ENCODE peak calls at places on chromosomes 3 and 15, in ten cellular contexts. Q, S, V, F, L, N, G, X, O and H are unnamed samples.

GRCh38 chr3:42271786-42272185 is 5.8 kb upstream of the CCK start:
- DNase-seq in L (no peak), O (no peak), V (no peak), S (no peak), N (no peak), Q (no peak), X (no peak), F (no peak), G (no peak), H (no peak)

GRCh38 chr3:40642812-40643211 is 118.1 kb downstream of the ZNF621 start:
- DNase-seq in Q (no peak), L (no peak), N (no peak), X (no peak), F (no peak), V (no peak), S (no peak), O (no peak), G (no peak), H (no peak)

GRCh38 chr15:101612676-101613075 is 39.5 kb downstream of the TM2D3 start:
- DNase-seq in V (no peak), O (no peak), L (no peak), Q (no peak), F (no peak), N (no peak), S (no peak), G (no peak), X (no peak), H (no peak)

GRCh38 chr3:39910828-39911464 is 101.5 kb downstream of the MYRIP start:
- DNase-seq in L (no peak), S (peak; percentile 67), V (peak; percentile 30), N (no peak), F (no peak), Q (peak; percentile 60), O (no peak), X (no peak), G (peak; percentile 86), H (no peak)

GRCh38 chr3:170137971-170138370 is 43.6 kb downstream of the PHC3 start:
- DNase-seq in Q (no peak), X (no peak), L (no peak), F (no peak), O (no peak), G (no peak), S (no peak), V (peak; percentile 28), N (no peak), H (no peak)

GRCh38 chr3:11206316-11206715 is 52.0 kb downstream of the HRH1 start:
- DNase-seq in O (no peak), X (no peak), N (no peak), Q (no peak), V (no peak), F (no peak), L (no peak), S (no peak), G (no peak), H (no peak)

GRCh38 chr15:33234019-33234418 is 39.5 kb upstream of the FMN1 start:
- DNase-seq in Q (peak; percentile 38), O (peak; percentile 51), V (peak; percentile 49), F (no peak), S (peak; percentile 67), N (no peak), L (no peak), X (peak; percentile 22), G (peak; percentile 15), H (no peak)

GRCh38 chr3:69081583-69082262 is 1.6 kb upstream of the UBA3 start:
- DNase-seq in X (peak; percentile 40), O (peak; percentile 21), F (no peak), G (no peak), N (no peak), S (peak; percentile 37), V (no peak), Q (peak; percentile 51), L (no peak), H (no peak)

GRCh38 chr15:68817304-68818087 is 3.2 kb downstream of the ANP32A start:
- DNase-seq in X (peak; percentile 78), O (peak; percentile 89), L (peak; percentile 75), V (peak; percentile 76), G (peak; percentile 37), Q (peak; percentile 45), N (peak; percentile 78), S (peak; percentile 65), F (peak; percentile 89), H (peak; percentile 75)

GRCh38 chr3:47315069-47315647 is 32.4 kb downstream of the KLHL18 start:
- DNase-seq in N (peak; percentile 12), F (peak; percentile 49), V (peak; percentile 54), S (no peak), G (no peak), Q (no peak), L (peak; percentile 54), X (peak; percentile 92), O (no peak), H (no peak)

GRCh38 chr15:99149366-99149765 is 44.5 kb downstream of the SYNM start:
- DNase-seq in L (no peak), F (no peak), Q (no peak), G (no peak), V (no peak), O (no peak), S (no peak), X (no peak), N (no peak), H (no peak)

GRCh38 chr3:52697622-52697946 is 8.0 kb downstream of the GLT8D1 start:
- DNase-seq in V (no peak), O (no peak), G (no peak), X (no peak), Q (no peak), F (no peak), S (no peak), L (no peak), N (no peak), H (no peak)

GRCh38 chr3:43432462-43432861 is 146.1 kb downstream of the SNRK start:
- DNase-seq in L (no peak), X (no peak), F (no peak), V (no peak), Q (no peak), S (no peak), N (no peak), O (no peak), G (no peak), H (no peak)

GRCh38 chr3:43434431-43434830 is 148.1 kb downstream of the SNRK start:
- DNase-seq in X (no peak), L (no peak), F (no peak), N (no peak), V (no peak), S (no peak), O (no peak), G (no peak), Q (no peak), H (no peak)

GRCh38 chr3:43436507-43437140 is 150.3 kb downstream of the SNRK start:
- DNase-seq in X (no peak), Q (no peak), G (no peak), F (no peak), N (no peak), S (no peak), V (no peak), L (no peak), O (no peak), H (no peak)

DNA sequence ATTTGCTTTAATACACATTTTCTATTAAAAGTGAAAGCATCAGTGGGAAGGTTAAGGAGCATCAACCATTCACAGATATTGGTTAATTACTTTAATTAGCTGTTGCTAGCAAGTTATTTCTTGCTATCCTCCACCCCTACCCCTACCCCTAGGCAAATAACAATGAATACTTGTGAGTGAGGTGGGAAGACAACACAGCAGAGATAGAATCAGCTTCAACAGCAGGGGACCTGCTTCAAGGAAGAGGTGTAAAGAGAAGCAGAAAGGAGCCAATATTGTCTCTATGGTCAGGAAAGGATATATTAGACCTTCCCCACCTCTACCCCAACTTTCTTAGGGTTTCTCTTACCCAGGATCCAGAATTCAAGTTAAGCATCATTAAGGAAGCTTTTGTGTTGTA is 149.4 kb downstream of the SNRK start:
- DNase-seq in S (no peak), N (no peak), F (no peak), G (no peak), V (no peak), Q (no peak), X (no peak), L (no peak), O (no peak), H (no peak)
- H3K27ac ChIP-seq in S (no peak overlapping the region), N (no peak overlapping the region), F (no peak overlapping the region), G (no peak overlapping the region), V (no peak overlapping the region), Q (no peak overlapping the region), X (no peak overlapping the region), L (no peak overlapping the region), O (no peak overlapping the region), H (no peak overlapping the region)

DNA sequence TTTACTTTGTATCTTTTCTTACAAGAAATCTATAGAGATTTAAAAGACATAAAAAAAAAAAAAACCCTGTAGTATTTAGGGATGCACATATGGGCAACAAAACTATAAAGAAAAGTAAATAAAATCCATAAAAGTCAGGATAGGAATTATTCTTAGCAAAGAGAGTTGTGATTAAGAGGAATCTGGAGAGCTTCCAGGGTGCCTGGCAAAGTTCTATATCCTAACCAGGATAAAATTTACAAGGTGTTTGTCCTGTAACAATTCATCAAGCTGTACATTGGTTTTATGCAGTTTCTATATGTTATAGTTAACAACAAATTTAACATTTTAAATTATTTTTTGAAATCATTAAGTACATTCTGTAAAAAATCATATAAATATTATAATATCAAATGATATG is 7.9 kb downstream of the SECISBP2L start:
- DNase-seq in F (no peak), G (no peak), L (no peak), N (peak; percentile 25), V (peak; percentile 28), X (no peak), Q (peak; percentile 3), O (no peak), S (no peak), H (no peak)
- H3K4me1 ChIP-seq in F (no peaks in the 10 kb centered on the region), G (peaks cover 54% of the 10 kb centered on the region), L (peaks cover 54% of the 10 kb centered on the region), N (peaks cover 18% of the 10 kb centered on the region), V (peaks cover 13% of the 10 kb centered on the region), X (no peaks in the 10 kb centered on the region), Q (peaks cover 5% of the 10 kb centered on the region), O (no peaks in the 10 kb centered on the region), S (peaks cover 15% of the 10 kb centered on the region), H (no peaks in the 10 kb centered on the region)

DNA sequence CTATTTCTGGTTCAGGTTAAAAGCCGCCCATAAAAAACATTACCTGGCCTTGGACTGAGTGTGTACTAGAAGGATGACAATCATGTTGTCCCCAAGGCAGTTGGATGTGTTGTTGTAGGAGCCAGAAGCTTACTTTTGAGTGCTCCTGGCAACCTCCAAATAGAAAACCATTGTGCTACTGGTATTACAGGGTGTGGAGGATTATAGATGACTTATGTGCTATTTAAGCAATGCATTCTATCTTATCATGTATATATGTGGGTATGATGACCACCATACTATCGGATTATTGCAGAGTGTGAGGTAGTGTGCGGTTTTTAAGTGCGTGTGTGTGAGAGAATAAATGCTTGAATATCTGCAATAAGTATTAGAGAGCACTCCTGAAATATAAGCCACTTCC is 11.9 kb upstream of the MBNL1 start:
- DNase-seq in N (no peak), S (no peak), O (no peak), L (no peak), Q (no peak), V (no peak), X (no peak), G (no peak), F (no peak), H (no peak)
- H3K27ac ChIP-seq in N (peak overlapping the region; percentile 88), S (no peak overlapping the region), O (peak overlapping the region; percentile 74), L (no peak overlapping the region), Q (no peak overlapping the region), V (no peak overlapping the region), X (no peak overlapping the region), G (no peak overlapping the region), F (peak overlapping the region; percentile 62), H (peak overlapping the region; percentile 83)

DNA sequence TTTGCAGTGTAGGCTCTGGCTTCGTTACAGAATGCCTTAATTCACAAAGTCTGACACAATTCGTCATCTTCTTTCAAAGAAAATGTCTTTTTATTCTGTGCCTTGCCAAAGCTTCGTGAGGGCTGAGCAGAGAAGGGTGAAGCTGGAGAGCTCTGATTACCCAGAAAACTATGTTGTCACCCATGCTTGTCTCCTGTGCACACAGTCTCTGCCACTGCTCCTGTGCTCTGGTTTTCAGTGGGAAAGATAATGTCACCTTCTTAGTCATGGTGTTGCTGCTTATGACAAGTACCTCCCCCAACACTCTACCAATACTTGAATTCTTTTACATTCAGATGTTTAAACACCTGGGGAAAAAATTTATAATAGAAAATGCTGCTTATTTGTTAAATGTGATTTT is 509.2 kb upstream of the GRM7 start:
- DNase-seq in S (no peak), Q (no peak), G (no peak), V (no peak), X (peak; percentile 8), O (no peak), F (no peak), L (no peak), N (no peak), H (no peak)
- H3K4me1 ChIP-seq in S (no peaks in the 10 kb centered on the region), Q (no peaks in the 10 kb centered on the region), G (no peaks in the 10 kb centered on the region), V (peaks cover 18% of the 10 kb centered on the region), X (no peaks in the 10 kb centered on the region), O (no peaks in the 10 kb centered on the region), F (no peaks in the 10 kb centered on the region), L (no peaks in the 10 kb centered on the region), N (no peaks in the 10 kb centered on the region), H (no peaks in the 10 kb centered on the region)